ENCODE peak calls at places on chromosomes 12 and 14, in five cellular contexts. C, N, E, X and U are unnamed samples. For H3K4me1, the result is how much of the 10 kb centered on the place peaks cover.

GRCh38 chr12:95248604-95249355 is 31.2 kb downstream of the VEZT start:
- DNase-seq in C (no peak), N (no peak), E (no peak), X (peak), U (no peak)

GRCh38 chr14:26199599-26200370 is 398.0 kb downstream of the NOVA1 start:
- DNase-seq in C (no peak), N (no peak), E (no peak), X (peak), U (no peak)

GRCh38 chr14:68968051-68968450 is 11.1 kb downstream of the ACTN1 start:
- DNase-seq in C (no peak), N (no peak), E (no peak), X (no peak), U (no peak)

GRCh38 chr12:25500651-25501050 is 52.4 kb downstream of the LMNTD1 start:
- DNase-seq in C (no peak), N (no peak), E (no peak), X (no peak), U (no peak)

GRCh38 chr12:10406725-10407124 is 2.8 kb downstream of the KLRC4 start:
- DNase-seq in C (peak), N (no peak), E (no peak), X (no peak), U (no peak)

GRCh38 chr14:45811155-45811554 is 558.2 kb upstream of the MIS18BP1 start:
- DNase-seq in C (no peak), N (no peak), E (no peak), X (no peak), U (no peak)

GRCh38 chr12:89060133-89060532 is 292.2 kb downstream of the DUSP6 start:
- DNase-seq in C (no peak), N (no peak), E (no peak), X (no peak), U (no peak)

GRCh38 chr14:75805646-75806045 is 144.6 kb downstream of the TTLL5 start:
- DNase-seq in C (no peak), N (no peak), E (no peak), X (no peak), U (no peak)

GRCh38 chr14:26765301-26765700 is 167.5 kb upstream of the NOVA1 start:
- DNase-seq in C (no peak), N (no peak), E (no peak), X (no peak), U (no peak)

GRCh38 chr14:50340945-50341344 is 28.8 kb downstream of the DMAC2L start:
- DNase-seq in C (no peak), N (no peak), E (no peak), X (no peak), U (no peak)

GRCh38 chr12:123453165-123453564 is 4.8 kb upstream of the SNRNP35 start:
- DNase-seq in C (no peak), N (no peak), E (no peak), X (no peak), U (peak)
- H3K4me1 ChIP-seq in C (under half), N (under half), E (under half), X (under half), U (under half)

GRCh38 chr12:51822956-51823355 is 25.6 kb downstream of the FIGNL2 start:
- DNase-seq in C (no peak), N (no peak), E (no peak), X (no peak), U (no peak)

GRCh38 chr12:51821423-51822260 is 26.9 kb downstream of the FIGNL2 start:
- DNase-seq in C (no peak), N (no peak), E (no peak), X (no peak), U (no peak)

GRCh38 chr12:51822261-51822616 is 26.3 kb downstream of the FIGNL2 start:
- DNase-seq in C (no peak), N (no peak), E (no peak), X (no peak), U (no peak)

GRCh38 chr12:51825216-51825615 is 23.3 kb downstream of the FIGNL2 start:
- DNase-seq in C (no peak), N (no peak), E (no peak), X (no peak), U (no peak)

GRCh38 chr12:51823875-51824565 is 24.5 kb downstream of the FIGNL2 start:
- DNase-seq in C (no peak), N (peak), E (no peak), X (peak), U (no peak)
- TF ChIP-seq CTCF in C (peak), N (peak), E (peak), X (peak), U (no peak)

GRCh38 chr14:94593376-94593748 is 12.1 kb downstream of the SERPINA5 start:
- DNase-seq in C (no peak), N (no peak), E (no peak), X (no peak), U (no peak)
- H3K4me1 ChIP-seq in C (under half), N (under half), E (under half), X (under half), U (under half)

GRCh38 chr14:36666416-36667206 is 5.0 kb downstream of the PAX9 start:
- DNase-seq in C (no peak), N (no peak), E (no peak), X (no peak), U (no peak)
- TF ChIP-seq CTCF in C (no peak), N (no peak), E (no peak), X (no peak), U (no peak)

GRCh38 chr12:54418441-54419087 is 502 bp downstream of the ITGA5 start:
- DNase-seq in C (peak), N (no peak), E (no peak), X (no peak), U (no peak)

GRCh38 chr12:54419088-54419887 is at the start of gene ITGA5:
- DNase-seq in C (peak), N (peak), E (no peak), X (peak), U (no peak)

GRCh38 chr12:54417712-54418440 is 1.2 kb downstream of the ITGA5 start:
- DNase-seq in C (peak), N (no peak), E (no peak), X (no peak), U (no peak)

GRCh38 chr12:54415223-54415929 is 3.7 kb downstream of the ITGA5 start:
- DNase-seq in C (peak), N (no peak), E (no peak), X (no peak), U (no peak)

GRCh38 chr12:54416908-54417603 is 2.0 kb downstream of the ITGA5 start:
- DNase-seq in C (peak), N (no peak), E (no peak), X (peak), U (no peak)
- H3K4me1 ChIP-seq in C (half or more), N (under half), E (under half), X (under half), U (under half)

GRCh38 chr14:64671591-64671990 is 32.6 kb upstream of the PLEKHG3 start:
- DNase-seq in C (no peak), N (peak), E (no peak), X (peak), U (no peak)

GRCh38 chr14:64674829-64675228 is 29.4 kb upstream of the PLEKHG3 start:
- DNase-seq in C (no peak), N (no peak), E (no peak), X (no peak), U (no peak)

GRCh38 chr14:64675246-64675645 is 29.0 kb upstream of the PLEKHG3 start:
- DNase-seq in C (no peak), N (no peak), E (no peak), X (no peak), U (no peak)

GRCh38 chr14:64673329-64673728 is 30.9 kb upstream of the PLEKHG3 start:
- DNase-seq in C (no peak), N (no peak), E (no peak), X (no peak), U (no peak)

GRCh38 chr14:64673748-64674147 is 30.5 kb upstream of the PLEKHG3 start:
- DNase-seq in C (no peak), N (no peak), E (no peak), X (no peak), U (no peak)
- TF ChIP-seq CTCF in C (no peak), N (no peak), E (no peak), X (no peak), U (no peak)

DNA sequence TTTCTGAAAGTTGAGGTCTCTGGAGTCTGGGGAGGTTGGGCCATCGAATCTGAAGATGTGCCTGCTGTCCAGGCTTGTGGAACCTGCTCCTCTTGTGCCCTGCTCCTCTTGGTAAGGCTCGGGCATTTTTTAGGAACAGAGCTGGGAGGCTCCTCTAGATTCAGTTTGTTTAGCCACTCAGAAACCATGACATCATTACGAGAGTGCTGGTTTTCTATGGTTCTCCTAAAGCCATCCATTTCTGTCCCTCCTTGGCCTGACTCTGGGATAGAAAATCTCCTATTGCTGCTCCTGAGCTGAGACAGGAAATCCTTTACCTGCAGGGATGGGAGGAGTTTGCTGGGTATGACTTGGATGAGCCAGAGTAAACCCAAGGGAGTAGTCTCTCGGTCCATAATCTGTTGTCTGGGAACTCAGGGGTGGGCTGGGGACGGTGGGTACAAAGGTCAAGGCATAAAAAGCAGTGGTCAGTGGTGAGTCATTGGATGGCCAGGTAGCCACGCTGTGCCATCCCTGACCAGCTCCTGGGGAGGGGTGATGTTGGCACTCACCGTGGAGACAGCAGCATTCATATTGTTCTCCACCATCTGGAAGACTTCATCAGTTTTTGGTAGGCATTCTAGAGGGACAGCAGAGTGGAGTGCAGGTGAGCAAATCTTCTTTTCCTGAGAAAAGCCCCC is 2.4 kb upstream of the ADCY4 start:
- DNase-seq in C (peak), N (no peak), E (no peak), X (no peak), U (no peak)
- H3K4me1 ChIP-seq in C (half or more), N (under half), E (under half), X (under half), U (under half)

GRCh38 chr12:68367903-68368302 is 35.7 kb upstream of the MDM1 start:
- DNase-seq in C (no peak), N (no peak), E (no peak), X (no peak), U (no peak)

GRCh38 chr12:68368332-68368731 is 36.2 kb upstream of the MDM1 start:
- DNase-seq in C (no peak), N (no peak), E (no peak), X (no peak), U (no peak)

GRCh38 chr12:68367136-68367535 is 35.0 kb upstream of the MDM1 start:
- DNase-seq in C (no peak), N (no peak), E (no peak), X (no peak), U (no peak)

GRCh38 chr12:68361953-68362352 is 29.8 kb upstream of the MDM1 start:
- DNase-seq in C (no peak), N (no peak), E (no peak), X (no peak), U (no peak)

DNA sequence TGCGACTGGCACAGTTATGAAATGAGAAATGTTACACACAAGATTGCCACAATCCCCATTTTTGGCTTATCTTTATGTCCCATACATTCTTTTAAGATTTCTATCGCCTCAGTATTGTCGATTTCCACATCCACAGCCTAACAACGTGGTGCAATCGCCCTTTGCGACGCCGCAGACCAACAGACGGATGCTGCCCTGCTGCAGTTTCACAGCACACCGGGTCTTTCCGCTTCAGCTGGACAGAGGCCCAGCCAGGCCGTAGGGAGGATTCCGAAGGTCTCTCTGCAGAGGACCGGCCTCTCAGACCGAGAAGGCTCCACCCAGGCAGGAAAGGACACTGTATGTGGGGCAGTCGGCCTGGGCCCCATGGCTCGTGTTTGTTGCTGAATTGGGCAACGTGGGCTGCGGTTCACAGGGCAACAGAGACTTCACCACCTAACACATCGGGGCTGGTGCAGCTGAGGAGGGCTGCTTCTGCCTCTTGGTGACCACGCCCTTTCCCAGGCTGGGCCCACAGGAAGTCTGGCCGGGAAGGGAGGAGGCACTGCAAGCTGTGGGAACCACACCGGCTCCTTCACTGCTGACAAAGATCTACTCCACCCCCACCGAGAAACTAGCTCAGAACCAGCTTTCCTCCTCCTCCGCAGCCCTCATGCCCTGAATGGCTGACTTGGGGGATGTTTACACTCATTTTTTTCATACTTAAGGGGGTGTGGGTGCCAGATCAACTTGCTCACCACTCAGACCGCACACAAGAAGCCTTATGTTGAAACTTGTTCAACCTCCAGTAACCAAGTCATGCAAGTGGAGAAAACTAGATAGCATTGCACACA is 32.9 kb upstream of the MDM1 start:
- DNase-seq in C (peak), N (peak), E (no peak), X (peak), U (peak)
- TF ChIP-seq CTCF in C (no peak), N (no peak), E (no peak), X (no peak), U (no peak)

GRCh38 chr14:21302013-21302857 is 22.4 kb downstream of the RPGRIP1 start:
- DNase-seq in C (no peak), N (no peak), E (no peak), X (no peak), U (no peak)
- H3K4me1 ChIP-seq in C (under half), N (under half), E (under half), X (under half), U (under half)

GRCh38 chr14:94681300-94682060 is 69.3 kb downstream of the SERPINA3 start:
- DNase-seq in C (peak), N (no peak), E (no peak), X (peak), U (peak)
- TF ChIP-seq CTCF in C (no peak), N (peak), E (peak), X (peak), U (no peak)